ENCODE peak calls at places on chromosomes 11 and 22, in six cellular contexts. F, E, B, N, H and R are unnamed samples.

GRCh38 chr22:35568751-35569725 is 28.4 kb downstream of the RASD2 start:
- DNase-seq in F (no peak), E (peak), H (no peak), N (peak), B (no peak), R (peak)

GRCh38 chr11:84714316-84714780 is 912.8 kb downstream of the DLG2 start:
- DNase-seq in H (peak), E (peak), B (no peak), N (peak), F (no peak), R (peak)

GRCh38 chr11:18063131-18063530 is 17.1 kb upstream of the TPH1 start:
- DNase-seq in N (no peak), F (no peak), H (no peak), B (no peak), E (no peak), R (no peak)

GRCh38 chr11:38302564-38302963 is 1704.5 kb upstream of the RAG2 start:
- DNase-seq in H (no peak), E (no peak), B (no peak), N (no peak), F (no peak), R (no peak)

GRCh38 chr22:25839755-25840154 is 97.8 kb downstream of the MYO18B start:
- DNase-seq in B (no peak), E (no peak), F (no peak), N (no peak), H (no peak), R (no peak)

GRCh38 chr11:9047986-9048522 is 43.3 kb downstream of the SCUBE2 start:
- DNase-seq in F (no peak), E (peak), H (no peak), B (no peak), N (no peak), R (no peak)

GRCh38 chr11:128054323-128054910 is 532.9 kb downstream of the ETS1 start:
- DNase-seq in F (no peak), H (no peak), E (peak), N (no peak), B (no peak), R (no peak)

GRCh38 chr11:120912504-120912903 is 111.4 kb upstream of the TBCEL start:
- DNase-seq in E (peak), F (no peak), H (no peak), B (no peak), N (no peak), R (peak)

GRCh38 chr11:106389096-106389495 is 311.6 kb downstream of the AASDHPPT start:
- DNase-seq in H (no peak), F (no peak), E (peak), N (no peak), B (no peak), R (peak)

GRCh38 chr11:44229003-44229570 is 80.9 kb downstream of the ALX4 start:
- DNase-seq in H (no peak), B (no peak), N (no peak), F (no peak), E (no peak), R (no peak)

GRCh38 chr11:112795142-112795815 is 165.9 kb upstream of the NCAM1 start:
- DNase-seq in H (no peak), N (peak), F (no peak), B (no peak), E (peak), R (peak)

GRCh38 chr22:38618682-38619081 is 37.5 kb downstream of the FAM227A start:
- DNase-seq in H (no peak), F (no peak), B (no peak), N (no peak), E (no peak), R (peak)

GRCh38 chr11:92703431-92703830 is 266.0 kb upstream of the MTNR1B start:
- DNase-seq in B (no peak), H (no peak), N (no peak), F (no peak), E (peak), R (peak)

GRCh38 chr22:42937164-42937854 is 77.6 kb downstream of the PACSIN2 start:
- DNase-seq in B (no peak), N (peak), F (no peak), H (peak), E (peak), R (peak)

GRCh38 chr22:44676441-44677298 is 25.3 kb upstream of the PRR5 start:
- DNase-seq in B (no peak), H (no peak), E (peak), N (no peak), F (no peak), R (no peak)

GRCh38 chr22:27419473-27419872 is 382.1 kb downstream of the MN1 start:
- DNase-seq in B (no peak), E (peak), N (no peak), H (no peak), F (no peak), R (peak)

GRCh38 chr22:39212721-39213376 is 31.9 kb downstream of the PDGFB start:
- DNase-seq in E (no peak), H (peak), N (no peak), F (no peak), B (no peak), R (no peak)

GRCh38 chr22:37639771-37640590 is 512 bp downstream of the SH3BP1 start:
- DNase-seq in H (no peak), B (no peak), N (no peak), E (no peak), F (no peak), R (no peak)

GRCh38 chr22:31659246-31659645 is 2.8 kb downstream of the PISD start:
- DNase-seq in N (no peak), B (no peak), H (no peak), F (no peak), E (no peak), R (no peak)

GRCh38 chr11:124605719-124606118 is 5.5 kb upstream of the PANX3 start:
- DNase-seq in F (no peak), B (no peak), N (no peak), H (no peak), E (no peak), R (no peak)

GRCh38 chr11:15197696-15198095 is 83.0 kb downstream of the INSC start:
- DNase-seq in B (no peak), N (no peak), H (no peak), F (no peak), E (peak), R (no peak)

GRCh38 chr22:45502215-45503070 is at the start of gene FBLN1:
- DNase-seq in H (peak), E (no peak), B (peak), N (no peak), F (no peak), R (no peak)

GRCh38 chr11:106379712-106380111 is 302.2 kb downstream of the AASDHPPT start:
- DNase-seq in E (no peak), H (no peak), F (no peak), B (no peak), N (no peak), R (no peak)

GRCh38 chr11:61983419-61983818 is 16.0 kb upstream of the FTH1 start:
- DNase-seq in H (no peak), B (no peak), E (no peak), N (peak), F (no peak), R (no peak)

GRCh38 chr22:22770881-22771280 is 116.7 kb upstream of the IGLL5 start:
- DNase-seq in H (no peak), B (no peak), E (no peak), F (no peak), N (no peak), R (no peak)

GRCh38 chr11:32643526-32643925 is 59.9 kb downstream of the EIF3M start:
- DNase-seq in F (no peak), H (no peak), E (peak), N (no peak), B (no peak), R (peak)

GRCh38 chr11:17734986-17735822 is 623 bp downstream of the KCNC1 start:
- DNase-seq in B (peak), H (peak), E (peak), F (no peak), N (peak), R (peak)

GRCh38 chr22:44734278-44734677 is 18.1 kb upstream of the ARHGAP8 start:
- DNase-seq in F (no peak), B (no peak), N (no peak), E (no peak), H (no peak), R (no peak)

GRCh38 chr11:61293869-61294716 is 1.0 kb downstream of the VWCE start:
- DNase-seq in B (peak), H (peak), N (peak), E (peak), F (no peak), R (peak)

GRCh38 chr11:61448552-61448927 is 18.6 kb downstream of the SDHAF2 start:
- DNase-seq in B (no peak), E (no peak), H (no peak), N (no peak), F (no peak), R (no peak)

GRCh38 chr22:35629406-35630234 is 12.5 kb upstream of the MB start:
- DNase-seq in F (no peak), N (peak), H (peak), B (peak), E (peak), R (peak)

GRCh38 chr11:18106688-18107087 is 806 bp upstream of the SAAL1 start:
- DNase-seq in H (no peak), E (peak), F (no peak), B (no peak), N (no peak), R (no peak)

GRCh38 chr11:12706531-12707499 is 32.6 kb downstream of the TEAD1 start:
- DNase-seq in E (no peak), B (peak), N (peak), F (no peak), H (no peak), R (no peak)

GRCh38 chr11:93767018-93767417 is 17.1 kb upstream of the MED17 start:
- DNase-seq in F (no peak), N (no peak), B (no peak), H (no peak), E (no peak), R (no peak)

GRCh38 chr11:126188332-126189108 is 22.9 kb downstream of the RPUSD4 start:
- DNase-seq in B (no peak), H (no peak), E (no peak), N (no peak), F (no peak), R (no peak)

GRCh38 chr22:49564666-49565515 is 262.8 kb downstream of the BRD1 start:
- DNase-seq in N (no peak), B (no peak), E (no peak), F (no peak), H (no peak), R (no peak)

GRCh38 chr22:49014227-49015201 is 813.2 kb downstream of the BRD1 start:
- DNase-seq in F (no peak), N (no peak), E (no peak), B (no peak), H (peak), R (no peak)

GRCh38 chr11:48001438-48002021 is 21.2 kb downstream of the PTPRJ start:
- DNase-seq in E (peak), F (peak), H (no peak), N (no peak), B (no peak), R (peak)

GRCh38 chr11:116162541-116163230 is 610.1 kb downstream of the BUD13 start:
- DNase-seq in H (no peak), B (no peak), N (no peak), E (no peak), F (no peak), R (no peak)

GRCh38 chr22:39134366-39135091 is 18.0 kb downstream of the CBX7 start:
- DNase-seq in H (no peak), B (no peak), N (no peak), E (no peak), F (no peak), R (no peak)

DNA sequence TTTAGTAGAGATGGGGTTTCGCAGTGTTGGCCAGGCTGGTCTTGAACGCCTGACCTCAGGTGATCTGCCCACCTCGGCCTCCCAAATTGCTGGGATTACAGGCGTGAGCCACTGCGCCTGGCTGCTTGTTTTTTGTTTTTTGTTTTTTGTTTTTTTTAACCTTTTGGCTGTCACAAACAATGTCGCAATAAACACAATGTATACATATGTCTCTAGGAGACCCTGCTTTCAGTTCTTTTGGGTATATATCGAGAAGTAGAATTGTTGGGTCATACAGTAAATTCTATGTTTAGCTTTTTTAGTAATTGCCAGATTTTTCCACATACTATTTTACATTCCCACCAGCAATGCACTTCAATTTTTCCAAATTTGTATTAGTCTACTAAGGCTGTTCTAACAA is 28.0 kb downstream of the RBX1 start:
- DNase-seq in H (no peak), N (no peak), E (no peak), F (no peak), B (no peak), R (no peak)
- H3K4me3 ChIP-seq in H (no peak), N (no peak), E (no peak), F (no peak), B (no peak), R (no peak)

GRCh38 chr11:75160880-75161279 is 10.0 kb downstream of the SLCO2B1 start:
- DNase-seq in B (no peak), F (no peak), N (no peak), H (no peak), E (no peak), R (no peak)

GRCh38 chr11:75163917-75164316 is 13.0 kb downstream of the SLCO2B1 start:
- DNase-seq in H (no peak), N (no peak), F (no peak), E (no peak), B (no peak), R (no peak)

GRCh38 chr11:75161506-75161905 is 10.6 kb downstream of the SLCO2B1 start:
- DNase-seq in E (no peak), B (no peak), N (no peak), F (no peak), H (no peak), R (no peak)

GRCh38 chr11:75164318-75164827 is 13.5 kb downstream of the SLCO2B1 start:
- DNase-seq in B (no peak), H (no peak), E (no peak), F (no peak), N (no peak), R (no peak)

GRCh38 chr11:75162954-75163353 is 12.0 kb downstream of the SLCO2B1 start:
- DNase-seq in N (no peak), E (no peak), H (no peak), F (no peak), B (no peak), R (no peak)
- H3K27ac ChIP-seq in N (peak), E (no peak), H (no peak), F (no peak), B (no peak), R (no peak)

GRCh38 chr11:46456676-46457432 is 65.3 kb upstream of the CHRM4 start:
- DNase-seq in N (no peak), B (no peak), F (no peak), H (no peak), E (no peak), R (no peak)
- H3K4me3 ChIP-seq in N (no peak), B (no peak), F (no peak), H (no peak), E (no peak), R (no peak)

GRCh38 chr11:69142894-69143293 is 12.8 kb upstream of the SMIM38 start:
- DNase-seq in E (no peak), N (no peak), B (no peak), F (no peak), H (no peak), R (no peak)

GRCh38 chr11:69148377-69148762 is 7.4 kb upstream of the SMIM38 start:
- DNase-seq in F (no peak), E (no peak), H (no peak), B (no peak), N (no peak), R (no peak)

GRCh38 chr11:69141742-69142141 is 14.0 kb upstream of the SMIM38 start:
- DNase-seq in F (no peak), H (no peak), E (peak), N (no peak), B (no peak), R (no peak)

GRCh38 chr11:69144316-69144715 is 11.4 kb upstream of the SMIM38 start:
- DNase-seq in E (peak), H (no peak), N (no peak), B (no peak), F (no peak), R (no peak)

DNA sequence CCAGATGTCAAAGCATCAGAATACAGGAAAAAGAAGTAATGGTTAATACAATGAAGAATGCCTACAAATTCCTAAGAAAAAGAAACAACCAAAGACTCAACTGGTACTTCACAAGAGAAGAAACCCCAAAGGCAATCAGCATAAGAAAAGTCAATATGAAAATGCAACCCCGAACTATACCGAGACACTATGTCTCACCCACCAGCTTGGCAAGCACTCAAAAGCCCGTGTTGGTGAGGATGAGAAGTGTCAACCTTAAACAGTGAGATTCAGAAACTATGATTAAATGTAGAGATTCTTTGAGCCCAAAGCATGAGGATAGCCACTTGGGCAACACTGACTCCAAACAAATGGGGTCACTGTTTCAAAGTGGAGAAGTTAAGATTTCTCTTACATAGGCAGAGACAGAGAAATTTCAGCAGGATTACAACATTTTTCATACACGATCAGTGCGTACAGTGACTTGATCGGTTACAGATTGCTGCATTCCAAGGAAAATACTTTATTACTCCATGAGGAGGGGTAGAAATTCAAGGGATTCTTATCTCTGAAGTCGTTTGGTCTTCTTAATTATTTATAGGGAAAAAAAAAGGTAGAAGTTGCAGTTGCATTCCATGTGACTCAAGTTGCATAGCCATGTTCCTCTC is 10.9 kb upstream of the SMIM38 start:
- DNase-seq in E (peak), H (no peak), B (no peak), F (no peak), N (no peak), R (no peak)
- H3K27ac ChIP-seq in E (peak), H (no peak), B (no peak), F (no peak), N (no peak), R (no peak)

GRCh38 chr11:114290503-114291239 is 5.5 kb upstream of the NNMT start:
- DNase-seq in N (no peak), F (no peak), H (no peak), E (no peak), B (no peak), R (no peak)
- H3K4me3 ChIP-seq in N (no peak), F (no peak), H (no peak), E (no peak), B (no peak), R (no peak)